ENCODE peak calls at places on chromosomes 11 and 22, in nine cellular contexts. L is left colon; W is C1 segment of cervical spinal cord; R is progenitor cell of endocrine pancreas; U is SW480; V is SJSA1; K is effector memory CD4-positive, alpha-beta T cell; O is effector CD4-positive, alpha-beta T cell; T is NB4. P is an unnamed sample.

GRCh38 chr11:105151936-105152554 is 12.5 kb upstream of the CARD18 start:
- DNase-seq in L (no peak), W (no peak), R (no peak), U (no peak), V (peak), K (no peak), O (no peak), T (no peak), P (no peak)

GRCh38 chr22:31215018-31215535 is 3.0 kb downstream of the LIMK2 start:
- DNase-seq in L (no peak), W (no peak), R (no peak), U (no peak), V (no peak), K (no peak), O (no peak), T (no peak), P (no peak)

GRCh38 chr22:39675907-39676306 is 105.4 kb downstream of the CACNA1I start:
- DNase-seq in L (no peak), W (no peak), R (no peak), U (no peak), V (no peak), K (no peak), O (no peak), T (no peak), P (no peak)

GRCh38 chr11:9802291-9802861 is 138.5 kb downstream of the SWAP70 start:
- DNase-seq in L (no peak), W (no peak), R (no peak), U (peak), V (no peak), K (no peak), O (no peak), T (no peak), P (peak)

GRCh38 chr11:43573233-43573632 is 107.3 kb upstream of the HSD17B12 start:
- DNase-seq in L (no peak), W (no peak), R (no peak), U (peak), V (no peak), K (no peak), O (no peak), T (peak), P (no peak)

GRCh38 chr11:61454520-61454919 is 24.6 kb downstream of the SDHAF2 start:
- DNase-seq in L (no peak), W (no peak), R (no peak), U (no peak), V (no peak), K (no peak), O (no peak), T (no peak), P (no peak)

GRCh38 chr11:93738647-93739081 is 2.6 kb downstream of the TAF1D start:
- DNase-seq in L (no peak), W (no peak), R (no peak), U (no peak), V (no peak), K (no peak), O (no peak), T (peak), P (no peak)

GRCh38 chr11:118010738-118011461 is 24.7 kb downstream of the IL10RA start:
- DNase-seq in L (peak), W (peak), R (no peak), U (no peak), V (no peak), K (no peak), O (no peak), T (peak), P (no peak)

GRCh38 chr22:32473388-32473952 is 1.1 kb upstream of the FBXO7 start:
- DNase-seq in L (peak), W (peak), R (no peak), U (peak), V (peak), K (peak), O (peak), T (peak), P (peak)

P was measured in AG09319.